ENCODE peak calls at places on chromosomes 6 and 20, in ten cellular contexts. H is HAP-1; W is kidney; N is LNCaP clone FGC; M is stimulated activated CD4-positive, alpha-beta T cell treated with anti-CD3 and anti-CD28 coated beads, TNF-alpha, amount 100 ng/mL, for 24 hours; C is AG20443; K is thyroid gland; Q is nephron progenitor cell; P is AG08395; D is naive B cell. E is an unnamed sample.
A peak's percentile ranks its signal among the peaks of the same experiment; 100 is the strongest.

GRCh38 chr6:26438000-26438399 is 2.3 kb upstream of the BTN3A3 start:
- DNase-seq in H (no peak), M (no peak), D (no peak), C (no peak), W (no peak), N (no peak), Q (no peak), K (no peak), P (no peak), E (no peak)

GRCh38 chr6:71254323-71254722 is 34.3 kb upstream of the OGFRL1 start:
- DNase-seq in C (no peak), P (no peak), H (no peak), K (no peak), M (no peak), D (no peak), Q (peak; percentile 23), N (no peak), W (no peak), E (no peak)

GRCh38 chr20:48788486-48789072 is 39.2 kb downstream of the PREX1 start:
- DNase-seq in H (no peak), P (no peak), N (no peak), W (no peak), M (no peak), Q (no peak), K (no peak), C (no peak), D (peak; percentile 80), E (no peak)

GRCh38 chr20:38748863-38749153 is 548 bp downstream of the ACTR5 start:
- DNase-seq in P (no peak), N (no peak), W (no peak), Q (no peak), H (peak; percentile 20), M (peak; percentile 41), K (no peak), D (no peak), C (no peak), E (no peak)

GRCh38 chr6:149929422-149929821 is 6.5 kb upstream of the RAET1G start:
- DNase-seq in M (no peak), N (no peak), Q (peak; percentile 34), K (peak; percentile 19), W (peak; percentile 21), P (no peak), C (no peak), D (no peak), H (no peak), E (no peak)

GRCh38 chr20:32455901-32456701 is 98.0 kb downstream of the ASXL1 start:
- DNase-seq in C (no peak), M (no peak), P (no peak), N (no peak), D (no peak), K (no peak), W (peak; percentile 72), H (no peak), Q (no peak), E (no peak)

GRCh38 chr6:5205877-5206840 is 54.6 kb downstream of the LYRM4 start:
- DNase-seq in Q (no peak), D (no peak), H (no peak), W (peak; percentile 90), K (peak; percentile 71), P (peak; percentile 49), C (peak; percentile 76), M (no peak), N (peak; percentile 86), E (no peak)

GRCh38 chr6:147709396-147710272 is 201.1 kb downstream of the SAMD5 start:
- DNase-seq in W (no peak), K (no peak), H (no peak), C (no peak), D (no peak), P (no peak), M (no peak), N (no peak), Q (no peak), E (no peak)

GRCh38 chr6:47264775-47265184 is 44.9 kb downstream of the TNFRSF21 start:
- DNase-seq in W (no peak), C (no peak), N (no peak), D (no peak), Q (no peak), K (no peak), H (no peak), P (no peak), M (no peak), E (no peak)

GRCh38 chr6:47709160-47709559 is 10.8 kb downstream of the ADGRF4 start:
- DNase-seq in W (no peak), N (peak; percentile 43), D (no peak), Q (no peak), C (no peak), M (no peak), P (no peak), H (no peak), K (no peak), E (no peak)

GRCh38 chr6:2396856-2397640 is 151.6 kb upstream of the GMDS start:
- DNase-seq in W (peak; percentile 90), P (peak; percentile 90), M (no peak), H (no peak), K (peak; percentile 75), N (no peak), C (peak; percentile 72), D (no peak), Q (no peak), E (no peak)

GRCh38 chr20:23128461-23129125 is 42.5 kb upstream of the CD93 start:
- DNase-seq in H (no peak), W (no peak), K (no peak), D (no peak), M (no peak), Q (no peak), C (no peak), P (no peak), N (no peak), E (no peak)

E was measured in stimulated activated effector memory CD8-positive, alpha-beta T cell treated with anti-CD3 and anti-CD28 coated beads, Interleukin-12 subunit alpha, Interleukin-12 subunit beta, amount 100 ng/mL, for 72 hours.